ENCODE peak calls at places on chromosomes 2 and 18, in five cellular contexts. One of them, this sample, is unnamed.

GRCh38 chr18:3305354-3305762 is 43.4 kb downstream of the MYL12B start:
- DNase-seq in left lung: no peak
- DNase-seq in globus pallidus: no peak
- DNase-seq in LoVo: peak
- DNase-seq in HT-29: peak
- DNase-seq in this sample: peak

GRCh38 chr2:20649586-20650375 is 1.1 kb downstream of the HS1BP3 start:
- DNase-seq in HT-29: no peak
- DNase-seq in LoVo: no peak
- DNase-seq in globus pallidus: no peak
- DNase-seq in left lung: peak
- DNase-seq in this sample: peak

GRCh38 chr2:200411831-200412230 is 98.0 kb downstream of the KCTD18 start:
- DNase-seq in left lung: no peak
- DNase-seq in globus pallidus: no peak
- DNase-seq in HT-29: no peak
- DNase-seq in LoVo: no peak
- DNase-seq in this sample: no peak

GRCh38 chr18:48990497-48991298 is 39.9 kb upstream of the SMAD7 start:
- DNase-seq in HT-29: no peak
- DNase-seq in LoVo: peak
- DNase-seq in left lung: no peak
- DNase-seq in globus pallidus: no peak
- DNase-seq in this sample: no peak

GRCh38 chr2:157903626-157904025 is 27.5 kb upstream of the ACVR1 start:
- DNase-seq in globus pallidus: no peak
- DNase-seq in HT-29: no peak
- DNase-seq in left lung: no peak
- DNase-seq in LoVo: no peak
- DNase-seq in this sample: peak

GRCh38 chr2:224861266-224861665 is 145.1 kb upstream of the CCDC195 start:
- DNase-seq in left lung: no peak
- DNase-seq in globus pallidus: no peak
- DNase-seq in HT-29: no peak
- DNase-seq in LoVo: no peak
- DNase-seq in this sample: no peak

GRCh38 chr2:25558262-25558661 is 115.1 kb downstream of the DTNB start:
- DNase-seq in globus pallidus: peak
- DNase-seq in LoVo: no peak
- DNase-seq in HT-29: no peak
- DNase-seq in left lung: no peak
- DNase-seq in this sample: no peak

GRCh38 chr2:240926516-240927389 is 20.6 kb downstream of the CROCC2 start:
- DNase-seq in LoVo: no peak
- DNase-seq in globus pallidus: no peak
- DNase-seq in left lung: peak
- DNase-seq in HT-29: no peak
- DNase-seq in this sample: no peak

GRCh38 chr2:54473876-54474275 is 17.7 kb downstream of the SPTBN1 start:
- DNase-seq in HT-29: no peak
- DNase-seq in globus pallidus: no peak
- DNase-seq in left lung: no peak
- DNase-seq in LoVo: no peak
- DNase-seq in this sample: no peak

GRCh38 chr2:241065355-241065803 is 36.7 kb downstream of the MTERF4 start:
- DNase-seq in HT-29: no peak
- DNase-seq in globus pallidus: no peak
- DNase-seq in left lung: peak
- DNase-seq in LoVo: no peak
- DNase-seq in this sample: no peak

GRCh38 chr2:95372845-95373244 is 29.7 kb upstream of the FAHD2A start:
- DNase-seq in HT-29: no peak
- DNase-seq in globus pallidus: no peak
- DNase-seq in left lung: peak
- DNase-seq in LoVo: no peak
- DNase-seq in this sample: no peak

GRCh38 chr2:232494542-232494941 is 6.9 kb upstream of the ECEL1 start:
- DNase-seq in LoVo: no peak
- DNase-seq in globus pallidus: no peak
- DNase-seq in HT-29: no peak
- DNase-seq in left lung: peak
- DNase-seq in this sample: no peak

GRCh38 chr2:11930211-11930761 is 183.9 kb downstream of the LPIN1 start:
- DNase-seq in LoVo: no peak
- DNase-seq in HT-29: no peak
- DNase-seq in left lung: no peak
- DNase-seq in globus pallidus: peak
- DNase-seq in this sample: no peak

GRCh38 chr2:84443477-84443876 is 15.6 kb downstream of the SUCLG1 start:
- DNase-seq in HT-29: no peak
- DNase-seq in globus pallidus: peak
- DNase-seq in left lung: no peak
- DNase-seq in LoVo: no peak
- DNase-seq in this sample: no peak

GRCh38 chr2:187964742-187965141 is 326.9 kb upstream of the GULP1 start:
- DNase-seq in left lung: no peak
- DNase-seq in HT-29: no peak
- DNase-seq in LoVo: no peak
- DNase-seq in globus pallidus: no peak
- DNase-seq in this sample: no peak

GRCh38 chr18:46570666-46571065 is 86.4 kb downstream of the LOXHD1 start:
- DNase-seq in HT-29: no peak
- DNase-seq in left lung: no peak
- DNase-seq in LoVo: no peak
- DNase-seq in globus pallidus: no peak
- DNase-seq in this sample: no peak

GRCh38 chr2:227153307-227153706 is 10.7 kb downstream of the COL4A4 start:
- DNase-seq in HT-29: no peak
- DNase-seq in LoVo: no peak
- DNase-seq in left lung: no peak
- DNase-seq in globus pallidus: no peak
- DNase-seq in this sample: no peak

GRCh38 chr2:70141754-70142589 is 48.8 kb downstream of the C2orf42 start:
- DNase-seq in HT-29: peak
- DNase-seq in LoVo: no peak
- DNase-seq in globus pallidus: no peak
- DNase-seq in left lung: no peak
- DNase-seq in this sample: peak

GRCh38 chr2:190648289-190649034 is 421 bp upstream of the NAB1 start:
- DNase-seq in LoVo: peak
- DNase-seq in HT-29: peak
- DNase-seq in left lung: peak
- DNase-seq in globus pallidus: peak
- DNase-seq in this sample: peak

GRCh38 chr2:39511219-39511785 is 74.2 kb upstream of the MAP4K3 start:
- DNase-seq in LoVo: no peak
- DNase-seq in globus pallidus: no peak
- DNase-seq in left lung: no peak
- DNase-seq in HT-29: no peak
- DNase-seq in this sample: peak

GRCh38 chr18:8890957-8891464 is 185.7 kb downstream of the MTCL1 start:
- DNase-seq in globus pallidus: no peak
- DNase-seq in HT-29: peak
- DNase-seq in left lung: no peak
- DNase-seq in LoVo: peak
- DNase-seq in this sample: no peak

GRCh38 chr2:195610708-195611107 is 46.3 kb upstream of the SLC39A10 start:
- DNase-seq in left lung: no peak
- DNase-seq in globus pallidus: no peak
- DNase-seq in LoVo: no peak
- DNase-seq in HT-29: no peak
- DNase-seq in this sample: no peak

GRCh38 chr2:181872178-181872577 is 19.4 kb upstream of the ITPRID2 start:
- DNase-seq in LoVo: no peak
- DNase-seq in globus pallidus: no peak
- DNase-seq in left lung: no peak
- DNase-seq in HT-29: no peak
- DNase-seq in this sample: no peak

GRCh38 chr2:105401867-105402266 is 3.0 kb upstream of the FHL2 start:
- DNase-seq in globus pallidus: no peak
- DNase-seq in left lung: no peak
- DNase-seq in HT-29: no peak
- DNase-seq in LoVo: no peak
- DNase-seq in this sample: no peak

GRCh38 chr2:146927080-146927714 is 917.6 kb upstream of the ACVR2A start:
- DNase-seq in left lung: no peak
- DNase-seq in LoVo: peak
- DNase-seq in globus pallidus: peak
- DNase-seq in HT-29: peak
- DNase-seq in this sample: peak

GRCh38 chr2:8853406-8853805 is 16.0 kb upstream of the KIDINS220 start:
- DNase-seq in left lung: no peak
- DNase-seq in globus pallidus: no peak
- DNase-seq in LoVo: no peak
- DNase-seq in HT-29: no peak
- DNase-seq in this sample: no peak

GRCh38 chr2:36459725-36460137 is 104.2 kb downstream of the CRIM1 start:
- DNase-seq in left lung: no peak
- DNase-seq in LoVo: peak
- DNase-seq in HT-29: peak
- DNase-seq in globus pallidus: peak
- DNase-seq in this sample: peak